ENCODE peak calls at places on chromosome 1, in four cellular contexts. C is effector memory CD4-positive, alpha-beta T cell; Q is CD8-positive, alpha-beta memory T cell; D is left lung. H is an unnamed sample.

GRCh38 chr1:156394082-156394481 is 25.1 kb downstream of the RHBG start:
- DNase-seq in C (no peak), D (no peak), Q (no peak), H (no peak)

GRCh38 chr1:148353461-148354283 is 129.4 kb downstream of the PPIAL4G start:
- DNase-seq in D (no peak), C (no peak), Q (no peak), H (no peak)

GRCh38 chr1:19765623-19766022 is 34.1 kb downstream of the TMCO4 start:
- DNase-seq in Q (no peak), D (no peak), C (no peak), H (no peak)

GRCh38 chr1:17857109-17857499 is 102.0 kb downstream of the ACTL8 start:
- DNase-seq in Q (no peak), C (no peak), D (no peak), H (no peak)

GRCh38 chr1:74847720-74848119 is 114.8 kb downstream of the TYW3 start:
- DNase-seq in Q (no peak), C (no peak), D (no peak), H (no peak)

GRCh38 chr1:109641341-109641740 is 14.6 kb upstream of the GSTM4 start:
- DNase-seq in C (no peak), D (no peak), Q (no peak), H (no peak)

GRCh38 chr1:227521782-227522181 is 41.6 kb upstream of the ZNF678 start:
- DNase-seq in Q (no peak), C (no peak), D (no peak), H (no peak)

GRCh38 chr1:32920833-32921232 is 19.6 kb upstream of the TMEM54 start:
- DNase-seq in C (no peak), D (no peak), Q (no peak), H (no peak)

GRCh38 chr1:2639203-2639602 is 6.4 kb upstream of the MMEL1 start:
- DNase-seq in C (no peak), D (no peak), Q (no peak), H (peak)

GRCh38 chr1:83882906-83883305 is 116.0 kb downstream of the TTLL7 start:
- DNase-seq in C (no peak), Q (no peak), D (peak), H (no peak)

GRCh38 chr1:77030401-77031100 is 163.3 kb downstream of the ST6GALNAC5 start:
- DNase-seq in C (no peak), D (no peak), Q (no peak), H (no peak)

GRCh38 chr1:168726311-168726710 is 2.7 kb downstream of the DPT start:
- DNase-seq in C (no peak), Q (no peak), D (no peak), H (no peak)

GRCh38 chr1:184186167-184186566 is 134.6 kb downstream of the TSEN15 start:
- DNase-seq in C (no peak), D (no peak), Q (no peak), H (no peak)

GRCh38 chr1:93614550-93615200 is 67.0 kb downstream of the BCAR3 start:
- DNase-seq in D (no peak), Q (no peak), C (no peak), H (no peak)

GRCh38 chr1:34280509-34280908 is 103.8 kb downstream of the C1orf94 start:
- DNase-seq in Q (no peak), C (no peak), D (no peak), H (no peak)

GRCh38 chr1:93042134-93042821 is 36.8 kb upstream of the MTF2 start:
- DNase-seq in C (peak), Q (peak), D (no peak), H (no peak)

GRCh38 chr1:211213702-211214101 is 45.5 kb upstream of the RCOR3 start:
- DNase-seq in C (no peak), D (no peak), Q (no peak), H (no peak)

GRCh38 chr1:78667939-78668338 is 18.3 kb downstream of the IFI44 start:
- DNase-seq in D (no peak), C (no peak), Q (no peak), H (no peak)

GRCh38 chr1:202107801-202108731 is 14.7 kb upstream of the GPR37L1 start:
- DNase-seq in D (peak), C (no peak), Q (no peak), H (no peak)

GRCh38 chr1:8342325-8342724 is 24.4 kb downstream of the SLC45A1 start:
- DNase-seq in Q (no peak), D (no peak), C (no peak), H (no peak)

GRCh38 chr1:212158912-212159796 is 123.6 kb downstream of the DTL start:
- DNase-seq in Q (peak), D (no peak), C (peak), H (no peak)

GRCh38 chr1:240658312-240658975 is 46.5 kb upstream of the GREM2 start:
- DNase-seq in Q (no peak), C (no peak), D (no peak), H (no peak)

GRCh38 chr1:117339866-117340357 is 27.3 kb upstream of the MAN1A2 start:
- DNase-seq in Q (peak), C (no peak), D (no peak), H (no peak)

GRCh38 chr1:39148942-39149341 is 55.6 kb upstream of the MACF1 start:
- DNase-seq in C (no peak), Q (no peak), D (no peak), H (no peak)

GRCh38 chr1:89941110-89941770 is 53.7 kb upstream of the ZNF326 start:
- DNase-seq in D (no peak), C (no peak), Q (no peak), H (no peak)

GRCh38 chr1:94012686-94013330 is 103.6 kb upstream of the GCLM start:
- DNase-seq in D (no peak), C (no peak), Q (no peak), H (no peak)

GRCh38 chr1:43867946-43868740 is 65.5 kb upstream of the ARTN start:
- DNase-seq in D (no peak), Q (no peak), C (no peak), H (no peak)

GRCh38 chr1:17729248-17729647 is 25.9 kb upstream of the ACTL8 start:
- DNase-seq in D (no peak), Q (no peak), C (no peak), H (no peak)

GRCh38 chr1:215844266-215844665 is 277.2 kb downstream of the KCTD3 start:
- DNase-seq in C (no peak), D (no peak), Q (no peak), H (no peak)

GRCh38 chr1:100671604-100672003 is 47.9 kb upstream of the VCAM1 start:
- DNase-seq in D (no peak), Q (no peak), C (no peak), H (no peak)

GRCh38 chr1:112509005-112509659 is 367 bp downstream of the WNT2B start:
- DNase-seq in Q (peak), D (no peak), C (no peak), H (no peak)

GRCh38 chr1:100979652-100980051 is 45.9 kb downstream of the DPH5 start:
- DNase-seq in D (no peak), Q (no peak), C (no peak), H (no peak)

GRCh38 chr1:15951341-15952153 is 24.4 kb downstream of the ZBTB17 start:
- DNase-seq in C (no peak), D (no peak), Q (peak), H (no peak)

GRCh38 chr1:2076826-2077225 is 26.6 kb downstream of the PRKCZ start:
- DNase-seq in C (no peak), Q (no peak), D (no peak), H (no peak)

GRCh38 chr1:39196244-39197215 is 8.0 kb upstream of the MACF1 start:
- DNase-seq in D (no peak), C (no peak), Q (peak), H (no peak)

GRCh38 chr1:14794136-14794768 is 195.8 kb downstream of the KAZN start:
- DNase-seq in C (no peak), Q (no peak), D (peak), H (no peak)

GRCh38 chr1:63635681-63636080 is 42.5 kb downstream of the PGM1 start:
- DNase-seq in D (no peak), Q (no peak), C (no peak), H (no peak)

GRCh38 chr1:8116892-8117262 is 90.8 kb upstream of the ERRFI1 start:
- DNase-seq in Q (no peak), D (peak), C (no peak), H (no peak)

GRCh38 chr1:108747128-108747827 is 804 bp downstream of the STXBP3 start:
- DNase-seq in C (peak), Q (peak), D (peak), H (peak)

GRCh38 chr1:244792188-244792850 is 43.1 kb upstream of the COX20 start:
- DNase-seq in C (no peak), Q (no peak), D (no peak), H (no peak)

GRCh38 chr1:205615789-205616188 is 16.0 kb downstream of the ELK4 start:
- DNase-seq in Q (no peak), C (no peak), D (no peak), H (no peak)

GRCh38 chr1:205619376-205619775 is 12.4 kb downstream of the ELK4 start:
- DNase-seq in D (no peak), C (no peak), Q (no peak), H (no peak)

GRCh38 chr1:205626216-205626615 is 5.6 kb downstream of the ELK4 start:
- DNase-seq in C (no peak), D (no peak), Q (no peak), H (no peak)

GRCh38 chr1:205616563-205617293 is 15.1 kb downstream of the ELK4 start:
- DNase-seq in Q (no peak), D (no peak), C (no peak), H (no peak)

DNA sequence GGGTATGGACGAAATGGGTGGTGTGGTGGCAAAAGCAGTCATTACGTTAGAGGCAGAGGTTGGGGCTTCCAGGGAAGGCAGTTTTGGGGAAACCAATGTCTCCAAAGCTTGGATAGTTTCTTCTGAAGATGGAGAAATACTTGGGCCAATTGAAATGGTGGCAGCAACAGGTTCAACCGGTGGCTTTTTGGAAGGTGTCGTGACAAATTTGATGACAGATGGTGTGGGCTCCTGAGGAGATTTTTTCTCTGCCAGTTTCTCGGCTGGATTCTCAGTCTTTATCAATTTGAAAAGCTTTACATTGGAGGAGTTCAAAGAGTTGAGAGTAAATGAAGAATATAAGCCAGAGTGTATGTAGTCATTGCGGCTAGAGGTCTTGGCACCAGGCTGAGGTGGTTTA is 11.5 kb downstream of the ELK4 start:
- DNase-seq in Q (no peak), D (no peak), C (no peak), H (no peak)
- H3K4me3 ChIP-seq in Q (no peak), D (no peak), C (no peak), H (no peak)

DNA sequence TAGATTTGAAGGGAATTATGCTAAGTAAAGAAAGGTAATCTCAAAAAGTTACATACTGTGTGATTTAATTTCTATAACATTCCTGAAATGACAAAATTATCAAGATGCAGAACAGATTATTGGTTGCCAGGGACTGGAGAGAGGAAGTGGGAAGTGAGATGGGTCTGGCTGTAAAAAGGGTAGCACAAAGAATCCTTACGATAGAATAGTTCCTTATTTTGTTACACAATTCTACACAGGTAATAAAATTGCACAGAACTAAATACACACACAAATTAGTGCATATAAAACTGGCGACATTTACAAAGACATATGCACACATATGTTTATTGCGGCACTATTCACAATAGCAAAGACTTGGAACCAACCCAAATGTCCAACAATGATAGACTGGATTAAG is 33.5 kb downstream of the ZNF684 start:
- DNase-seq in D (no peak), Q (no peak), C (no peak), H (no peak)
- H3K4me3 ChIP-seq in D (no peak), Q (no peak), C (no peak), H (no peak)

GRCh38 chr1:219585837-219586465 is 27.0 kb downstream of the ZC3H11B start:
- DNase-seq in C (no peak), Q (no peak), D (no peak), H (no peak)

GRCh38 chr1:219581344-219581743 is 31.6 kb downstream of the ZC3H11B start:
- DNase-seq in C (no peak), D (no peak), Q (no peak), H (no peak)

GRCh38 chr1:219582310-219582709 is 30.6 kb downstream of the ZC3H11B start:
- DNase-seq in D (no peak), C (no peak), Q (no peak), H (no peak)

GRCh38 chr1:219580019-219580676 is 32.8 kb downstream of the ZC3H11B start:
- DNase-seq in C (no peak), D (no peak), Q (no peak), H (no peak)

GRCh38 chr1:219582865-219583264 is 30.0 kb downstream of the ZC3H11B start:
- DNase-seq in C (no peak), Q (no peak), D (no peak), H (no peak)
- H3K4me3 ChIP-seq in C (no peak), Q (no peak), D (no peak), H (no peak)

GRCh38 chr1:115771094-115771846 is 2.8 kb upstream of the CASQ2 start:
- DNase-seq in C (no peak), D (no peak), Q (no peak), H (no peak)
- H3K4me3 ChIP-seq in C (no peak), D (no peak), Q (no peak), H (no peak)

GRCh38 chr1:46367072-46367471 is 26.5 kb downstream of the NSUN4 start:
- DNase-seq in C (no peak), Q (no peak), D (no peak), H (no peak)

GRCh38 chr1:46364612-46365011 is 24.0 kb downstream of the NSUN4 start:
- DNase-seq in C (no peak), Q (no peak), D (no peak), H (no peak)

GRCh38 chr1:46362158-46362557 is 21.6 kb downstream of the NSUN4 start:
- DNase-seq in C (no peak), D (no peak), Q (no peak), H (no peak)

GRCh38 chr1:46368781-46369180 is 25.3 kb upstream of the FAAH start:
- DNase-seq in Q (no peak), D (no peak), C (no peak), H (no peak)

DNA sequence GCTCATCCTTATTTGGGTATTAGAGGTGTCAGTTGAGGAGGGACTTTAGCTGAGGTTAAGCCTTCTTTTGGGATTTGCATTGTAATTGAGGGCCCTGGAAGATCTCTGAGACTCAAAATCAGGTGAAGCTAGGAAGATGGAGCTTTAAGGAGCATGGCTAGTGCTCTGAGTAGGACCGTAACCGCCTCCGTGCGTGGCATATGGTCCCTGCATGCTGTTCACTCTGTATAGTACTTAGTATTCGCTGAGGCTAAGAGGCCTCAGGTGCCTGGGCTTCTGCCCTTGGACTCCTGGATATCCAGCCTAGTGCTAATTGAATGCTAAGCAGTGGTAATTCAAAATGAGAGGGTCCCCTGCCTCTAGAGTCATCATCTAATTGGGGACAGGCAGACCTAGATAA is 22.5 kb downstream of the NSUN4 start:
- DNase-seq in C (no peak), D (no peak), Q (no peak), H (no peak)
- H3K4me3 ChIP-seq in C (no peak), D (no peak), Q (no peak), H (no peak)

GRCh38 chr1:151620286-151620685 is 8.4 kb downstream of the SNX27 start:
- DNase-seq in Q (no peak), D (no peak), C (no peak), H (no peak)

GRCh38 chr1:151621351-151621750 is 9.5 kb downstream of the SNX27 start:
- DNase-seq in C (no peak), D (no peak), Q (no peak), H (no peak)

GRCh38 chr1:151617995-151618394 is 6.1 kb downstream of the SNX27 start:
- DNase-seq in Q (no peak), D (no peak), C (no peak), H (no peak)

GRCh38 chr1:151618470-151618869 is 6.6 kb downstream of the SNX27 start:
- DNase-seq in C (no peak), Q (no peak), D (no peak), H (no peak)

DNA sequence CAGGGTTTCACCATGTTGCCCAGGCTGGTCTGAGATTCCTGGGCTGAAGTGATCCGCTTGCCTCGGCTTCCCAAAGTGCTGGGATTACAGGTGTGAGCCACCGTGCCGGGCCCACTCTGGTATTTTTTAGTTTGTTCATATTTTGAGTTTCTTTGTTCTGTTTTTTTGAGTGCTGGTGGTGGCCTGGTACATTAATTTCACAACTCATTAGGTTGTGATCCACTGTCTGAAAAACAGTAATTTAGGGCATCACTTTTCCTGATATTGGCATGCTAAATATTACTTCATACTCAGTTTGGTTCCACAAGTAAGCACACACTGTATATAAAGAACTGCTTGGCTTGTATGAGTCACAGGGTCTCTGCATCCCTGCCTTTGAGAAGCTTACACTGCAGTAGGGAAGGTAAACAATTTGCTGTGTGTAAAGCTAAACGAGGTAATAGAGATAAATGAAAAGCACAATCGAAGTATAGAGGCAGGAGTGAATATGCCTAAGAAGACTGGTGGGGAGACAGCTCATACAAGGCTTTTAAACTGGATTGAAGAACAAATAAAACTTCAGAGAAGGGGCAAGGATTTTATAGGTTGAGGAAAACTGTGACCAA is 7.7 kb downstream of the SNX27 start:
- DNase-seq in C (no peak), Q (no peak), D (no peak), H (no peak)
- H3K4me3 ChIP-seq in C (no peak), Q (no peak), D (no peak), H (no peak)

DNA sequence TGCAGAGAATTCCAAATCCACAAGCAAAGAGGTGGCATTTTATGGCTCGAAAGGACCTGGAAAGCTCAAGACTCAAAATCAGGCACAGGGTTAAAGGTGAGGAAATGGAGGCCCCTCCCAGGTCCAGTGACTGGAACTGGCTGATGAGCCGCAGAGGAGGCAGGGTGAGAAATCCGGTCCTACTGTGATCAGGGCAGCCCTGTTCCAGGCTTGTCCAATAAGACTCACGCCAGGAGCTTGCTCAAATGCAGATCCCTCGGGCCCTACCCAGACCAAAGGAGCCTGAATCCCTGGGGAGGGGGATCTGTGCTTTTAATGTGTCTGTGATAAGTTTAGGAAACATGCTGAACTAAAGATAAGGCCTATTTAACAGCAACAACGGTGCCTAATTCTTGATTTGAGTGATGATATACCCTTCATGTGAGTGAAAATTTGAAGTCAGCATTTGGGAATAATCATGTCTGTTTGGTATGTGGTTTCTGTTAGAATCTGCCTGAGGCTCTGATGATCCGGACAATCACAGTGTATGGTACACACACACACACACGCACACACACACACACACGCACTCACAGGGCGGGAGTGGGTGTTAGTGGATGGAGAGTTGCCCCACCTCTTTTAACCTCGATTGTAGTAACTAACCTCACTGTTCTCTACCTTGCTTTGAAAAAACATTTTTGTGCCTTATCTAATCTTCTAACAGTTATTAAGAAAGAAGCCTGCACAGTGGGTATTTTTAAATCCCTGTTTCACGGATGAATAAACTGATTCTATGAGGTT is 54.1 kb upstream of the LYST start:
- DNase-seq in C (no peak), D (no peak), Q (no peak), H (no peak)
- H3K4me3 ChIP-seq in C (no peak), D (no peak), Q (no peak), H (no peak)

H was measured in RWPE2.